ENCODE peak calls at places on chromosomes 16 and 17, in eight cellular contexts. I is GM12865, O is ACHN, X is activated T-cell treated with anti-CD3 and anti-CD28 coated beads for 1 hour, B is substantia nigra, J is NCI-H2107, Z is fibroblast of lung, T is germinal center. M is an unnamed sample.

GRCh38 chr17:10205549-10206185 is 7.3 kb upstream of the GAS7 start:
- DNase-seq in Z (no peak), O (no peak), X (no peak), B (no peak), T (no peak), J (no peak), I (peak), M (no peak)

GRCh38 chr17:64090144-64090543 is 39.8 kb downstream of the ERN1 start:
- DNase-seq in X (no peak), I (no peak), B (no peak), O (no peak), J (no peak), T (no peak), Z (peak), M (no peak)

GRCh38 chr17:59807892-59808509 is 84.7 kb downstream of the TUBD1 start:
- DNase-seq in I (no peak), B (no peak), J (no peak), X (no peak), Z (peak), O (no peak), T (no peak), M (no peak)

GRCh38 chr16:1765826-1766225 is 5.5 kb downstream of the NME3 start:
- DNase-seq in Z (no peak), B (no peak), X (no peak), J (no peak), I (no peak), T (no peak), O (no peak), M (no peak)

GRCh38 chr16:23496826-23497542 is 13.3 kb downstream of the GGA2 start:
- DNase-seq in Z (no peak), I (no peak), J (no peak), T (no peak), O (peak), X (no peak), B (no peak), M (peak)

GRCh38 chr16:18979936-18980335 is 3.8 kb upstream of the TMC7 start:
- DNase-seq in O (no peak), J (no peak), B (no peak), T (no peak), X (no peak), Z (no peak), I (no peak), M (no peak)

GRCh38 chr16:89395150-89396142 is 94.9 kb downstream of the ANKRD11 start:
- DNase-seq in J (peak), Z (peak), O (peak), B (peak), X (no peak), T (no peak), I (no peak), M (peak)

GRCh38 chr17:7383742-7384488 is 3.0 kb downstream of the TNK1 start:
- DNase-seq in B (no peak), O (no peak), J (no peak), X (peak), Z (peak), I (peak), T (peak), M (peak)

GRCh38 chr16:14399397-14400284 is 230.4 kb downstream of the PARN start:
- DNase-seq in O (peak), Z (peak), X (no peak), T (no peak), B (no peak), J (no peak), I (peak), M (peak)

GRCh38 chr16:86733526-86734254 is 155.3 kb downstream of the FOXL1 start:
- DNase-seq in J (no peak), I (no peak), T (no peak), Z (no peak), O (no peak), B (no peak), X (no peak), M (no peak)

GRCh38 chr17:28717578-28718316 is at the start of gene RAB34:
- DNase-seq in X (no peak), J (no peak), T (no peak), O (peak), I (no peak), Z (peak), B (no peak), M (peak)